ENCODE peak calls at places on chromosomes 4 and X, in seven cellular contexts. G, J, F, S, H, L and D are unnamed samples.
A peak's percentile ranks its signal among the peaks of the same experiment; 100 is the strongest.

GRCh38 chrX:107135076-107135964 is 16.7 kb upstream of the RBM41 start:
- DNase-seq in F (peak; percentile 74), J (peak; percentile 24), S (peak; percentile 70), H (no peak), G (no peak), L (no peak), D (no peak)

GRCh38 chr4:111632752-111633151 is 512.5 kb upstream of the FAM241A start:
- DNase-seq in F (peak; percentile 17), L (no peak), S (peak; percentile 16), H (no peak), G (no peak), J (no peak), D (no peak)

GRCh38 chrX:37672563-37672962 is 13.0 kb upstream of the XK start:
- DNase-seq in J (no peak), H (no peak), S (no peak), G (no peak), L (no peak), F (no peak), D (no peak)

GRCh38 chr4:107391630-107392028 is 328.4 kb downstream of the PAPSS1 start:
- DNase-seq in G (no peak), J (no peak), H (no peak), S (no peak), F (no peak), L (no peak), D (no peak)

GRCh38 chrX:136907626-136908025 is 27.1 kb upstream of the RBMX start:
- DNase-seq in H (no peak), F (no peak), S (no peak), L (peak; percentile 34), G (no peak), J (no peak), D (no peak)

GRCh38 chr4:102809691-102810090 is 17.7 kb downstream of the UBE2D3 start:
- DNase-seq in J (no peak), S (no peak), F (peak; percentile 51), L (no peak), H (no peak), G (no peak), D (no peak)

GRCh38 chr4:3108211-3108610 is 33.7 kb downstream of the HTT start:
- DNase-seq in F (no peak), G (no peak), J (no peak), H (no peak), S (no peak), L (no peak), D (no peak)

GRCh38 chrX:38018734-38019410 is 12.5 kb downstream of the SYTL5 start:
- DNase-seq in H (no peak), G (no peak), S (no peak), L (no peak), F (no peak), J (no peak), D (no peak)

GRCh38 chrX:37745354-37745753 is 34.5 kb upstream of the CYBB start:
- DNase-seq in G (peak; percentile 62), S (peak; percentile 84), L (peak; percentile 73), J (peak; percentile 18), F (peak; percentile 70), H (peak; percentile 68), D (peak; percentile 89)

GRCh38 chr4:153242848-153243324 is 38.6 kb downstream of the TRIM2 start:
- DNase-seq in H (no peak), G (no peak), J (no peak), F (no peak), L (no peak), S (no peak), D (no peak)

GRCh38 chr4:33566649-33567048 is 2677.7 kb downstream of the ARAP2 start:
- DNase-seq in F (no peak), J (no peak), H (no peak), G (no peak), S (no peak), L (no peak), D (no peak)

GRCh38 chr4:76108467-76109181 is 34.1 kb downstream of the ART3 start:
- DNase-seq in J (no peak), F (peak; percentile 13), S (peak; percentile 27), H (no peak), L (no peak), G (no peak), D (no peak)

GRCh38 chr4:183986645-183987528 is 81.8 kb downstream of the STOX2 start:
- DNase-seq in F (no peak), S (no peak), H (no peak), G (no peak), J (no peak), L (no peak), D (no peak)

GRCh38 chr4:24924309-24924781 is 11.5 kb upstream of the CCDC149 start:
- DNase-seq in S (no peak), L (no peak), F (peak; percentile 93), G (no peak), J (no peak), H (no peak), D (peak; percentile 73)

GRCh38 chrX:14496674-14497073 is 32.7 kb upstream of the GLRA2 start:
- DNase-seq in H (no peak), J (no peak), S (no peak), L (no peak), F (no peak), G (no peak), D (no peak)

GRCh38 chr4:139622856-139623255 is 42.8 kb upstream of the MGST2 start:
- DNase-seq in H (no peak), S (no peak), F (no peak), L (no peak), G (no peak), J (no peak), D (no peak)

GRCh38 chrX:25442501-25442900 is 426.7 kb upstream of the ARX start:
- DNase-seq in G (no peak), F (no peak), S (peak; percentile 4), J (no peak), H (no peak), L (no peak), D (no peak)

GRCh38 chr4:24630937-24631336 is 46.6 kb upstream of the DHX15 start:
- DNase-seq in L (no peak), F (no peak), J (no peak), S (peak; percentile 51), H (no peak), G (no peak), D (no peak)

GRCh38 chrX:45743081-45743533 is 542.4 kb upstream of the DIPK2B start:
- DNase-seq in F (peak; percentile 42), H (no peak), J (no peak), S (peak; percentile 81), L (no peak), G (no peak), D (no peak)

GRCh38 chr4:111773858-111774257 is 371.4 kb upstream of the FAM241A start:
- DNase-seq in J (no peak), G (no peak), F (no peak), S (no peak), L (no peak), H (no peak), D (no peak)

GRCh38 chr4:184649971-184650855 is 675 bp downstream of the PRIMPOL start:
- DNase-seq in S (peak; percentile 14), L (peak; percentile 7), G (no peak), F (peak; percentile 47), H (no peak), J (no peak), D (no peak)

GRCh38 chrX:93420090-93420489 is 253.3 kb downstream of the NAP1L3 start:
- DNase-seq in H (no peak), L (no peak), J (no peak), S (no peak), G (no peak), F (no peak), D (no peak)

GRCh38 chr4:5759236-5760075 is 48.5 kb downstream of the EVC start:
- DNase-seq in F (no peak), G (no peak), S (no peak), L (no peak), H (no peak), J (no peak), D (no peak)

GRCh38 chr4:174040287-174040686 is 243.2 kb downstream of the FBXO8 start:
- DNase-seq in L (no peak), H (no peak), J (no peak), F (no peak), G (no peak), S (no peak), D (no peak)

GRCh38 chr4:174037049-174037448 is 246.4 kb downstream of the FBXO8 start:
- DNase-seq in F (no peak), H (no peak), G (no peak), J (no peak), S (no peak), L (no peak), D (no peak)

GRCh38 chr4:174036563-174036962 is 246.9 kb downstream of the FBXO8 start:
- DNase-seq in F (no peak), S (no peak), J (no peak), L (no peak), G (no peak), H (no peak), D (no peak)

GRCh38 chr4:174037631-174038030 is 245.8 kb downstream of the FBXO8 start:
- DNase-seq in S (no peak), H (no peak), J (no peak), L (no peak), F (no peak), G (no peak), D (no peak)

DNA sequence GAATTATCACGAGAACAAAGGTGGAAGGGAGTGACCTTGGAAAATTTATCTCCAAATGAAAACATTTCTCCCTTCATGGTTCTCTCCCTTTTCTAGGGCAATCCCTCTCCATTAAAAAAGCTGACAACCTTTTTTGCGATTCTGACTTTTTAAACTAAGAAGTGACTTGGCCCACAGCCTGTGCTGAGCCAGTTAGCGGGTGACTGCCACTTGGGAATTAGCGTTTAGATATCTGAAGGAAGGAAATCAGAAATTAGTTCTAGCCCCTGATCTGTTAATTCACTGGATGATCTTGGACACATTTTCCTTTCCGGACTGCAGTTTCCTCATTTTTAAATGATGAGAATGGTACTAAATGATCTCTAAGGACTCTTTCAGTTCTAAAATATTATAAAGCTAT is 245.0 kb downstream of the FBXO8 start:
- DNase-seq in H (no peak), F (no peak), L (no peak), S (no peak), G (no peak), J (no peak), D (no peak)
- H3K4me3 ChIP-seq in H (no peak overlapping the region), F (no peak overlapping the region), L (no peak overlapping the region), S (no peak overlapping the region), G (no peak overlapping the region), J (no peak overlapping the region), D (no peak overlapping the region)

GRCh38 chr4:82866706-82867385 is 24.1 kb downstream of the SEC31A start:
- DNase-seq in L (no peak), F (no peak), J (no peak), H (no peak), S (no peak), G (no peak), D (no peak)
- H3K27ac ChIP-seq in L (no peak overlapping the region), F (peak overlapping the region; percentile 18), J (no peak overlapping the region), H (no peak overlapping the region), S (no peak overlapping the region), G (no peak overlapping the region), D (peak overlapping the region; percentile 44)

DNA sequence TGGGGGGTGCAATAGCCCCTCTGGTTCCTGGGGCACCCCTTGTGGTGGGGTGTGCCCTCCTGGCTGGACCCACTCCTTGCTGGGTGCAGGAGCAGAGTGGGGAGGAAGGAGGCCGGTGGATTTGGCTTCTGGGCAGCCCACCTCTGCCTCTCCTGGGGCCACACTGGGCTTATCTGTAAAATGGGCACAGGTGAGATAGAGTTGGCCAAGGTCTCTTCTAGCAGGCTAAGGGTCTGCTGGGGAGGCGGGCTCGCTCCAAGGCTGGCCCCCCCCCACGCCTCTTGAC is 12.8 kb downstream of the HMX1 start:
- DNase-seq in J (no peak), L (no peak), G (no peak), S (no peak), F (no peak), H (no peak), D (no peak)
- H3K27me3 ChIP-seq in J (no peaks in the 10 kb centered on the region), L (no peaks in the 10 kb centered on the region), G (peaks cover 3% of the 10 kb centered on the region), S (peaks cover 98% of the 10 kb centered on the region), F (peaks cover 72% of the 10 kb centered on the region), H (peaks cover 97% of the 10 kb centered on the region), D (no peaks in the 10 kb centered on the region)

GRCh38 chr4:140742838-140743193 is 13.4 kb downstream of the TBC1D9 start:
- DNase-seq in G (no peak), L (no peak), J (no peak), H (no peak), S (no peak), F (no peak), D (no peak)
- H3K4me3 ChIP-seq in G (no peak overlapping the region), L (no peak overlapping the region), J (no peak overlapping the region), H (no peak overlapping the region), S (no peak overlapping the region), F (no peak overlapping the region), D (no peak overlapping the region)